ENCODE peak calls at places on chromosomes 3 and 15, in six cellular contexts. V is mesenchymal stem cell, P is IMR-90, X is H9, U is neuronal stem cell, J is H1. K is an unnamed sample.

GRCh38 chr3:174125267-174125844 is 727.8 kb downstream of the NLGN1 start:
- DNase-seq in U (no peak), J (no peak), V (peak; percentile 50), P (peak; percentile 65), X (peak; percentile 32), K (no peak)

GRCh38 chr3:47385007-47385406 is 4.2 kb downstream of the PTPN23 start:
- DNase-seq in J (no peak), V (no peak), P (peak; percentile 25), X (no peak), U (no peak), K (peak; percentile 92)

GRCh38 chr3:43001094-43001553 is 22.0 kb downstream of the GASK1A start:
- DNase-seq in J (no peak), X (no peak), U (no peak), V (peak; percentile 39), P (peak; percentile 85), K (no peak)

GRCh38 chr3:58049143-58049785 is 41.0 kb downstream of the FLNB start:
- DNase-seq in U (peak; percentile 62), P (peak; percentile 90), J (peak; percentile 82), V (peak; percentile 91), X (peak; percentile 92), K (peak; percentile 98)

GRCh38 chr15:41849204-41849603 is 10.6 kb downstream of the PLA2G4B start:
- DNase-seq in P (no peak), J (no peak), U (no peak), X (no peak), V (no peak), K (no peak)

GRCh38 chr3:108610651-108611050 is 21.1 kb downstream of the DZIP3 start:
- DNase-seq in J (no peak), V (no peak), P (no peak), U (no peak), X (no peak), K (no peak)

GRCh38 chr3:34377961-34378360 is 579.5 kb downstream of the PDCD6IP start:
- DNase-seq in U (no peak), P (no peak), X (no peak), V (no peak), J (no peak), K (no peak)

GRCh38 chr15:31369716-31370115 is 43.1 kb downstream of the KLF13 start:
- DNase-seq in P (no peak), U (no peak), X (no peak), V (no peak), J (no peak), K (no peak)

GRCh38 chr3:195035345-195036202 is 235.4 kb downstream of the XXYLT1 start:
- DNase-seq in V (no peak), U (no peak), X (peak; percentile 76), J (no peak), P (no peak), K (no peak)

DNA sequence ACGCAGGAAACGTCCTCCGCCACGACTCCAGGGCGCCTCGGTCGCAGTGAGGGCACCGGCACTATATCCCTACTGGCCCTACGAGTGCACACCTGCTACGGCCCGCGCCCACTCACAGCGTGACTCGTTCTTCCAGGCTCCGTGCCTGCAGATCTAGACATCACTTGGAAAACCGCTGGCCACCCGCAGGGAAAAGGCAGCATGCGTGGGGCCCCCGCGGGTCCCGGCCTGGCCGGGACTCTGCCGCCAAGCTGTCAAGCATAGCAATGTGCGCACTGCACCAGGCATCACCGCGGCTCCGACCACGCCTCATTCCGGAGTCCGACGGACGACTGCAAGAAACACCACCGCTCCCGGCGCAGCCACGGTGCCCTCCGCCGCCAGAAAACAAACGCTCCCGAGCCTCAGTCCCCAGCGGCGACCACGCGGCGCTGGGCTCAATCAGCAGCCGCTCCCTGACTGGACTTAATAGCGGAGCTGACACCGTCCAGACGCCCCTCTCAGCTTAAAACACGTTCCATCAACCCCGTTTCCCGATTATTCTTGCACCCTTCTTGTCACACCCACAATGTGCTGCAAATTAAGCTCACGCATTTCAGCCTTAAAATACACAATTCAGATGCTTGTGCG is 984 bp downstream of the CYFIP1 start:
- DNase-seq in P (peak; percentile 42), X (peak; percentile 58), V (peak; percentile 60), U (peak; percentile 38), J (no peak), K (peak; percentile 73)
- H3K23ac ChIP-seq in P (peak overlapping the region; percentile 97), X (no peak overlapping the region), V (no peak overlapping the region), U (no peak overlapping the region), J (no peak overlapping the region), K (no peak overlapping the region)

DNA sequence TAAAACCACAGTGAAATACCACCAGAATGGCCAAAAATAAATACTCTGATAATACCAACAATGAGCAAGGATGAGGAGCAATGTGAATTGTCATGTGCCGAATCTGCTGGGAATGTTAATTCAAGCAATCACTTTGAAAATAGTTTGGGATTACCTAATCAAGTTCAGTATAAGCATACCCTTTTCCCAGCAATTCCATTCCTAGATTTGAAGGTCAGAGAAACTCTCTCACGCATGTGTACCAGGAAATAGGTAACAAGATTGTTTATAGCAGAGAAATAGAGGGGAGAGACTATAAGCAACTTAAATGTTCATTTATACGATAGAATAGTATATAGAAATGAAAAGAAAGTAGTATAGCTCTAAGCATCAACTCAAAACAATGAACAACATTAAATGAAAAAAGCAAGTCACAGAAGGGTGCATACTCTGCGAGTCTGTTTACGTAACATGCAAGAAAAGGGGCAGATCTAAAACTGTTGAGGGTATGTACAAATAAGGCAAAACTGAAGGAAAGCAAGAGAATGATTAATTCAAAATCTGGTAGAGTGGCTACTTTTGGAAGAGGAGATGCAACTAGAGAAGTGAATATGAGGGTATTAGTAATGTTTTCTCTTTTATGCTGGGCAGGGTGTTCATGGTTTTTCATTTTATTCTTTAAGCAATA is 27.4 kb downstream of the TMOD3 start:
- DNase-seq in X (no peak), U (no peak), V (peak; percentile 46), P (peak; percentile 21), J (no peak), K (no peak)
- H3K4me2 ChIP-seq in X (no peak overlapping the region), U (no peak overlapping the region), V (no peak overlapping the region), P (peak overlapping the region; percentile 72), J (no peak overlapping the region), K (no peak overlapping the region)

GRCh38 chr3:71585126-71585525 is 1.6 kb upstream of the FOXP1 start:
- DNase-seq in X (no peak), P (no peak), J (no peak), U (no peak), V (no peak), K (no peak)
- H3K14ac ChIP-seq in X (no peak overlapping the region), P (peak overlapping the region; percentile 37), J (no peak overlapping the region), U (no peak overlapping the region), V (no peak overlapping the region), K (no peak overlapping the region)

GRCh38 chr3:88059380-88060160 is 515 bp downstream of the ZNF654 start:
- DNase-seq in J (no peak), P (no peak), U (peak; percentile 3), V (peak; percentile 25), X (no peak), K (no peak)
- H3K23ac ChIP-seq in J (no peak overlapping the region), P (peak overlapping the region; percentile 82), U (peak overlapping the region; percentile 96), V (no peak overlapping the region), X (no peak overlapping the region), K (no peak overlapping the region)

DNA sequence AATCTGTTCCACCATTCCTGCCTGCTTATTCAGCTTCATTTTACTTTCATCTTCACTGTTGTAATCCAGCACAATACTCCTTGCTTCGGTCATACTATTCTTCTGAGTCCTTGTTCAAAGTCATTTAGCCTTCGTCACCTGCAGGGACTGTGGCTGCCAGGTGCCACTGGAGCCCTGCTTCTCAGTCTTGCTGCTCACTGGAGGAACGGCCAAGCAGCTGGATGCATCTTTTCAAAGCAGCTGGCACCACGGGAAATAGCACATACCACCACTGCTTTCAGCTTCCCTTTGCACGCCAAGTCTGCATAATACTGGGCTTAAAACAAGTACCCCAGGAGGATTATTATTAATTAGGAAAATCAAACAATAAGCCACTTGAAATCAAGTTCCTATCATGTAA is 287.6 kb downstream of the BCHE start:
- DNase-seq in P (no peak), U (no peak), X (peak; percentile 25), V (no peak), J (no peak), K (no peak)
- H3K4me2 ChIP-seq in P (no peak overlapping the region), U (no peak overlapping the region), X (no peak overlapping the region), V (no peak overlapping the region), J (no peak overlapping the region), K (no peak overlapping the region)

DNA sequence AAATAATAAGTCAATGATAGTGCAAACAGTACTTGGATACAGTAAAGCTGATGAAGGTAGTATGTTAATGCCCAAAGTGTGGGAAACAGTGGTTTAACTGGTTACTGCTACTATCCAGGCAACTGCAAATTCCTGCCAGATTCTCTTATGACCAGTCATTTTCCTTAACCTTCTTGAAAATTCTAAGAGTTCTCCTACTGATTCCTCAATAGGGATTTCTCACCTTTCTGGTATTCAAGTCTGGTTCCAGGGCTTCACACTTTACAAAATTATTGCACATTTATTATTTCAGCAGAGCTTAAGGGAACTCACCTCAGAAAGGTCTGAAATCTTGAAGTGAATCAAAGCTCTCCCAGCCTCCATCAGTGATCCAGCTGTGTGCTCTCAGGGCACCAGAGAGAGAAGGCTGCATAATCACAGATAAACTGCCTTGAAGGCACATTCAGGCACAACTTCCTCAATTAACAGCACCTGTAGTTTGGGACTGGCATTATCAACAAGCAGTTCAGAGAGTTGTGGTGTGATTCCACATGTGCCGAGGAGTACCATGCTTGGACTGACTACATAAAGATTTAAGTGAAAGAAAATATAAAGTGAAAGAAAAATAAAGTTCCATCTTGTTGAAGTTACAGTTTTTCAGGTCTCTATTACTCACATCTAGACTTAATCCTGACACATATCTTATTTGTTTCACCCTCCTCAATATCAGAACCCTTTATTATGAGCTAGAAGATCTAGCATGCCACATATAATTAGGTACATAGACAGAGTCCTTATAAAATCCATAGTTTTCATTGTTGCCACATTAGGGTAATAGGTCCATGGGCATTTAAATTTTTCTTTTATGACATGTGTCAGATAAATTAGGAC is 59.5 kb upstream of the TIPARP start:
- DNase-seq in V (no peak), J (no peak), P (peak; percentile 27), U (no peak), X (no peak), K (peak; percentile 92)
- H3K14ac ChIP-seq in V (no peak overlapping the region), J (no peak overlapping the region), P (peak overlapping the region; percentile 8), U (no peak overlapping the region), X (no peak overlapping the region), K (no peak overlapping the region)

GRCh38 chr3:183253961-183254815 is 1.1 kb downstream of the B3GNT5 start:
- DNase-seq in J (no peak), U (no peak), V (peak; percentile 50), P (peak; percentile 12), X (no peak), K (peak; percentile 56)
- H3K23ac ChIP-seq in J (no peak overlapping the region), U (peak overlapping the region; percentile 49), V (no peak overlapping the region), P (peak overlapping the region; percentile 4), X (no peak overlapping the region), K (no peak overlapping the region)

GRCh38 chr15:62558640-62559039 is 393.6 kb upstream of the C2CD4B start:
- DNase-seq in V (no peak), X (no peak), U (no peak), J (no peak), P (no peak), K (no peak)
- H3K4me2 ChIP-seq in V (no peak overlapping the region), X (no peak overlapping the region), U (no peak overlapping the region), J (no peak overlapping the region), P (no peak overlapping the region), K (no peak overlapping the region)

GRCh38 chr3:168187233-168187632 is 91.5 kb upstream of the GOLIM4 start:
- DNase-seq in U (no peak), J (no peak), V (no peak), P (no peak), X (no peak), K (no peak)
- H3K14ac ChIP-seq in U (no peak overlapping the region), J (no peak overlapping the region), V (no peak overlapping the region), P (no peak overlapping the region), X (no peak overlapping the region), K (no peak overlapping the region)

K was measured in trophoblast cell.